ENCODE peak calls at places on chromosomes 7 and 10, in six cellular contexts. D, L, F, Q, G and P are unnamed samples.
A peak's percentile ranks its signal among the peaks of the same experiment; 100 is the strongest.

GRCh38 chr7:139871276-139871675 is 42.2 kb downstream of the TBXAS1 start:
- DNase-seq in G (no peak), Q (no peak), D (no peak), L (no peak), F (no peak), P (no peak)

GRCh38 chr10:271201-271600 is 135.9 kb downstream of the ZMYND11 start:
- DNase-seq in G (no peak), L (no peak), Q (no peak), D (no peak), F (peak; percentile 10), P (no peak)

GRCh38 chr7:324011-324410 is 34.0 kb downstream of the FOXL3 start:
- DNase-seq in G (no peak), D (no peak), L (no peak), F (no peak), Q (no peak), P (no peak)

GRCh38 chr7:142384508-142384922 is 126.7 kb upstream of the PRSS58 start:
- DNase-seq in G (peak; percentile 69), F (no peak), L (peak; percentile 95), D (no peak), Q (no peak), P (no peak)

GRCh38 chr10:70038926-70039325 is 13.7 kb upstream of the MACROH2A2 start:
- DNase-seq in D (no peak), G (no peak), F (no peak), Q (no peak), L (peak; percentile 23), P (no peak)

GRCh38 chr7:36895112-36895511 is 170.8 kb upstream of the AOAH start:
- DNase-seq in F (no peak), D (no peak), L (no peak), G (no peak), Q (no peak), P (no peak)

GRCh38 chr7:117138943-117139690 is 183.7 kb downstream of the WNT2 start:
- DNase-seq in D (no peak), G (no peak), F (no peak), L (peak; percentile 12), Q (no peak), P (no peak)

GRCh38 chr7:26083113-26083512 is 68.9 kb upstream of the NFE2L3 start:
- DNase-seq in Q (no peak), L (no peak), G (no peak), F (no peak), D (no peak), P (no peak)

GRCh38 chr7:155790666-155791065 is 21.6 kb downstream of the SHH start:
- DNase-seq in L (no peak), G (no peak), D (no peak), Q (no peak), F (no peak), P (no peak)

GRCh38 chr10:43752682-43753081 is 104.0 kb upstream of the ZNF32 start:
- DNase-seq in D (no peak), G (no peak), Q (no peak), L (no peak), F (no peak), P (no peak)

GRCh38 chr7:911791-912480 is 35.6 kb downstream of the GET4 start:
- DNase-seq in G (no peak), F (no peak), Q (no peak), L (no peak), D (no peak), P (no peak)

GRCh38 chr10:124650820-124651401 is 93.3 kb downstream of the FAM53B start:
- DNase-seq in Q (no peak), G (peak; percentile 78), F (no peak), D (no peak), L (no peak), P (no peak)

GRCh38 chr10:98339790-98340189 is 71.8 kb upstream of the LOXL4 start:
- DNase-seq in L (no peak), Q (no peak), G (no peak), F (no peak), D (no peak), P (no peak)

GRCh38 chr10:130438861-130439260 is 302.7 kb downstream of the GLRX3 start:
- DNase-seq in Q (no peak), G (peak; percentile 12), L (no peak), F (peak; percentile 73), D (no peak), P (peak; percentile 68)

GRCh38 chr10:131848741-131849590 is 51.8 kb upstream of the PPP2R2D start:
- DNase-seq in Q (no peak), L (no peak), G (peak; percentile 41), D (no peak), F (peak; percentile 80), P (no peak)

GRCh38 chr10:49550563-49550962 is 11.6 kb upstream of the ERCC6 start:
- DNase-seq in L (no peak), D (no peak), Q (no peak), F (no peak), G (no peak), P (no peak)

GRCh38 chr10:35257057-35257983 is 79.0 kb upstream of the CCNY start:
- DNase-seq in Q (no peak), L (no peak), G (no peak), F (peak; percentile 10), D (no peak), P (no peak)

GRCh38 chr7:68058014-68058413 is 1061.4 kb downstream of the TYW1 start:
- DNase-seq in D (no peak), F (no peak), L (no peak), Q (no peak), G (no peak), P (no peak)

GRCh38 chr7:114901771-114902170 is 20.1 kb upstream of the MDFIC start:
- DNase-seq in F (no peak), L (no peak), D (no peak), Q (no peak), G (no peak), P (no peak)

GRCh38 chr10:131786756-131787605 is 113.8 kb upstream of the PPP2R2D start:
- DNase-seq in F (peak; percentile 68), L (peak; percentile 10), G (peak; percentile 52), D (no peak), Q (no peak), P (no peak)

GRCh38 chr7:150668472-150668911 is 17.0 kb upstream of the GIMAP2 start:
- DNase-seq in Q (no peak), D (no peak), G (peak; percentile 62), F (no peak), L (no peak), P (no peak)

GRCh38 chr10:99938563-99938962 is 71.2 kb downstream of the DNMBP start:
- DNase-seq in D (no peak), F (no peak), L (no peak), G (no peak), Q (no peak), P (no peak)

GRCh38 chr7:93043393-93043985 is 74.3 kb downstream of the SAMD9 start:
- DNase-seq in L (no peak), D (no peak), G (no peak), F (peak; percentile 90), Q (no peak), P (no peak)

GRCh38 chr10:32073676-32074075 is 17.5 kb upstream of the KIF5B start:
- DNase-seq in L (no peak), D (no peak), F (no peak), Q (no peak), G (no peak), P (peak; percentile 50)